ENCODE peak calls at places on chromosomes 11 and 22, in seven cellular contexts. S, L, I, D, E, X and P are unnamed samples.
A peak's percentile ranks its signal among the peaks of the same experiment; 100 is the strongest.

GRCh38 chr11:12179019-12179418 is 68.6 kb downstream of the MICAL2 start:
- DNase-seq in S (no peak), L (no peak), I (no peak), D (no peak), E (no peak), X (no peak), P (no peak)

GRCh38 chr22:42922374-42923177 is 65.5 kb upstream of the ARFGAP3 start:
- DNase-seq in S (no peak), L (no peak), I (peak; percentile 66), D (no peak), E (no peak), X (no peak), P (no peak)

GRCh38 chr11:64553554-64554201 is 37.3 kb upstream of the SLC22A12 start:
- DNase-seq in S (peak; percentile 62), L (peak; percentile 85), I (peak; percentile 48), D (peak; percentile 58), E (peak; percentile 49), X (peak; percentile 21), P (peak; percentile 67)

GRCh38 chr11:75981546-75981945 is 166.5 kb downstream of the UVRAG start:
- DNase-seq in S (no peak), L (no peak), I (no peak), D (no peak), E (no peak), X (no peak), P (peak; percentile 18)

GRCh38 chr11:2269601-2270321 is 627 bp downstream of the ASCL2 start:
- DNase-seq in S (peak; percentile 41), L (peak; percentile 69), I (no peak), D (peak; percentile 89), E (peak; percentile 43), X (peak; percentile 12), P (peak; percentile 28)

GRCh38 chr11:64650923-64651523 is 60.0 kb downstream of the SLC22A12 start:
- DNase-seq in S (peak; percentile 46), L (peak; percentile 59), I (peak; percentile 83), D (peak; percentile 40), E (no peak), X (no peak), P (peak; percentile 60)

GRCh38 chr11:47156333-47156732 is 20.3 kb downstream of the ARFGAP2 start:
- DNase-seq in S (no peak), L (no peak), I (no peak), D (peak; percentile 28), E (no peak), X (no peak), P (no peak)

GRCh38 chr22:24681236-24681635 is 78.2 kb downstream of the GGT1 start:
- DNase-seq in S (no peak), L (no peak), I (no peak), D (no peak), E (no peak), X (no peak), P (no peak)

GRCh38 chr11:133366088-133366487 is 166.2 kb downstream of the OPCML start:
- DNase-seq in S (no peak), L (no peak), I (no peak), D (no peak), E (no peak), X (no peak), P (no peak)

GRCh38 chr11:122731500-122731913 is 76.0 kb downstream of the UBASH3B start:
- DNase-seq in S (no peak), L (no peak), I (no peak), D (no peak), E (no peak), X (no peak), P (no peak)

GRCh38 chr22:43520632-43521039 is 108.8 kb downstream of the MPPED1 start:
- DNase-seq in S (no peak), L (no peak), I (no peak), D (no peak), E (no peak), X (no peak), P (no peak)

GRCh38 chr11:112165049-112165448 is 1.2 kb upstream of the IL18 start:
- DNase-seq in S (no peak), L (no peak), I (no peak), D (no peak), E (no peak), X (no peak), P (no peak)

GRCh38 chr11:71209181-71209580 is 43.2 kb downstream of the SHANK2 start:
- DNase-seq in S (no peak), L (no peak), I (no peak), D (no peak), E (no peak), X (no peak), P (no peak)

GRCh38 chr11:11211888-11212287 is 141.2 kb downstream of the CSNK2A3 start:
- DNase-seq in S (no peak), L (no peak), I (no peak), D (peak; percentile 75), E (no peak), X (no peak), P (no peak)

GRCh38 chr11:65378208-65378927 is 4.1 kb downstream of the SLC25A45 start:
- DNase-seq in S (no peak), L (no peak), I (peak; percentile 91), D (no peak), E (no peak), X (no peak), P (no peak)

GRCh38 chr22:32546935-32547334 is 72.3 kb downstream of the FBXO7 start:
- DNase-seq in S (no peak), L (no peak), I (no peak), D (no peak), E (no peak), X (no peak), P (no peak)

GRCh38 chr11:62752177-62752785 is 1.7 kb downstream of the ZBTB3 start:
- DNase-seq in S (no peak), L (no peak), I (no peak), D (no peak), E (no peak), X (no peak), P (no peak)

GRCh38 chr11:20310596-20311394 is 52.7 kb upstream of the HTATIP2 start:
- DNase-seq in S (no peak), L (no peak), I (no peak), D (peak; percentile 65), E (no peak), X (no peak), P (peak; percentile 97)

GRCh38 chr22:37639070-37639760 is at the start of gene SH3BP1:
- DNase-seq in S (peak; percentile 68), L (peak; percentile 81), I (peak; percentile 57), D (peak; percentile 85), E (peak; percentile 57), X (peak; percentile 54), P (peak; percentile 47)

GRCh38 chr11:110984147-110984546 is 261.4 kb upstream of the POU2AF2 start:
- DNase-seq in S (no peak), L (no peak), I (no peak), D (no peak), E (no peak), X (no peak), P (no peak)

GRCh38 chr11:6813651-6814050 is 14.2 kb upstream of the OR6A2 start:
- DNase-seq in S (no peak), L (no peak), I (no peak), D (no peak), E (no peak), X (no peak), P (no peak)

GRCh38 chr22:48918585-48919186 is 909.0 kb downstream of the BRD1 start:
- DNase-seq in S (no peak), L (no peak), I (no peak), D (peak; percentile 70), E (no peak), X (no peak), P (no peak)

GRCh38 chr11:86916330-86916729 is 38.9 kb downstream of the FZD4 start:
- DNase-seq in S (no peak), L (no peak), I (no peak), D (peak; percentile 37), E (no peak), X (no peak), P (no peak)

GRCh38 chr11:34065505-34066203 is 14.1 kb downstream of the CAPRIN1 start:
- DNase-seq in S (no peak), L (peak; percentile 21), I (no peak), D (no peak), E (no peak), X (no peak), P (no peak)

GRCh38 chr22:47030143-47030641 is 267.7 kb downstream of the TBC1D22A start:
- DNase-seq in S (no peak), L (no peak), I (no peak), D (no peak), E (no peak), X (no peak), P (no peak)

GRCh38 chr11:45337583-45338360 is 51.6 kb upstream of the SYT13 start:
- DNase-seq in S (no peak), L (no peak), I (no peak), D (no peak), E (no peak), X (no peak), P (no peak)

GRCh38 chr22:35860837-35861236 is 143.2 kb downstream of the APOL5 start:
- DNase-seq in S (no peak), L (no peak), I (no peak), D (no peak), E (no peak), X (no peak), P (no peak)